ENCODE peak calls at places on chromosomes 4 and X, in ten cellular contexts. O is sciatic nerve; Y is activated CD8-positive, alpha-beta T cell treated with anti-CD3 and anti-CD28 coated beads for 36 hours; N is activated T-helper 17 cell treated with anti-CD3 and anti-CD28 coated beads, Interleukin-2, amount 50 U/mL, for 72 hours; Q is lower lobe of right lung; E is stimulated activated naive B cell treated with anti-CD40 and anti-IgM and Interleukin-4, amounts not matched to agents 10 μg/mL and 1 μg/mL and 100 μg/mL, for 72 hours; W is stimulated activated naive CD8-positive, alpha-beta T cell treated with anti-CD3 and anti-CD28 coated beads, Interleukin-15, amount 100 ng/mL, for 72 hours; T is SK-N-SH treated with all-trans-retinoic acid at 6 μM for 48 hours; L is left ventricle myocardium superior; U is CD4-positive, alpha-beta T cell. F is an unnamed sample.

GRCh38 chrX:38215141-38215540 is 5.5 kb downstream of the SRPX start:
- ATAC-seq in Q (no peak), U (no peak), W (no peak), T (peak), N (no peak), L (peak), E (no peak), Y (no peak), O (peak), F (no peak)

GRCh38 chr4:185542626-185543336 is 7.5 kb upstream of the PDLIM3 start:
- ATAC-seq in E (no peak), T (no peak), O (peak), L (peak), U (no peak), Y (no peak), Q (peak), N (no peak), W (no peak), F (no peak)

GRCh38 chr4:122503214-122503613 is 46.7 kb upstream of the IL2 start:
- ATAC-seq in E (no peak), O (no peak), Y (peak), L (no peak), U (peak), T (no peak), Q (no peak), N (peak), W (peak), F (no peak)

GRCh38 chr4:168711197-168712120 is 214.6 kb downstream of the PALLD start:
- ATAC-seq in L (peak), Y (peak), N (peak), T (peak), Q (no peak), E (peak), U (no peak), W (peak), O (peak), F (peak)

GRCh38 chrX:76555269-76555668 is 127.8 kb downstream of the MAGEE1 start:
- ATAC-seq in T (no peak), Q (no peak), E (no peak), Y (no peak), W (no peak), N (no peak), U (no peak), L (no peak), O (no peak), F (no peak)

GRCh38 chr4:178068136-178068535 is 625.9 kb upstream of the AGA start:
- ATAC-seq in E (no peak), O (no peak), L (no peak), W (no peak), Q (no peak), T (no peak), U (no peak), Y (no peak), N (no peak), F (peak)

GRCh38 chrX:67789536-67789935 is 245.7 kb downstream of the AR start:
- ATAC-seq in U (no peak), O (no peak), T (no peak), Q (no peak), Y (no peak), N (no peak), W (no peak), E (no peak), L (no peak), F (no peak)

GRCh38 chr4:85778809-85779124 is 303.8 kb downstream of the ARHGAP24 start:
- ATAC-seq in U (no peak), L (peak), E (peak), N (no peak), W (no peak), T (peak), Y (no peak), O (peak), Q (peak), F (peak)

GRCh38 chrX:39152106-39152649 is 350.9 kb downstream of the MID1IP1 start:
- ATAC-seq in N (peak), T (peak), Y (no peak), L (peak), O (no peak), Q (peak), E (peak), U (no peak), W (no peak), F (no peak)

GRCh38 chrX:136766785-136767103 is 14.0 kb downstream of the ARHGEF6 start:
- ATAC-seq in L (peak), U (no peak), T (peak), Y (no peak), O (peak), E (no peak), Q (peak), W (no peak), N (no peak), F (no peak)

GRCh38 chrX:17682259-17682658 is 55.0 kb upstream of the SCML1 start:
- ATAC-seq in E (no peak), Q (no peak), L (no peak), O (no peak), T (no peak), W (peak), N (no peak), U (no peak), Y (peak), F (no peak)

GRCh38 chrX:154437398-154437752 is 421 bp downstream of the GDI1 start:
- ATAC-seq in Q (no peak), Y (no peak), O (no peak), U (peak), W (peak), N (no peak), L (peak), E (no peak), T (no peak), F (peak)

GRCh38 chr4:139050436-139050835 is 34.9 kb downstream of the NOCT start:
- ATAC-seq in T (peak), U (no peak), E (no peak), W (no peak), N (no peak), Q (no peak), L (no peak), O (no peak), Y (no peak), F (no peak)

GRCh38 chrX:105635794-105636193 is 186.5 kb upstream of the NRK start:
- ATAC-seq in L (no peak), T (no peak), Y (no peak), W (no peak), U (no peak), N (no peak), Q (no peak), E (no peak), O (no peak), F (no peak)

GRCh38 chr4:130053723-130054122 is 957.8 kb downstream of the C4orf33 start:
- ATAC-seq in T (no peak), N (no peak), E (no peak), L (no peak), W (no peak), Q (no peak), O (no peak), Y (no peak), U (no peak), F (no peak)

GRCh38 chr4:147678121-147678520 is 5.8 kb downstream of the PRMT9 start:
- ATAC-seq in Y (no peak), O (no peak), U (no peak), W (no peak), N (no peak), L (no peak), Q (no peak), T (no peak), E (no peak), F (no peak)

GRCh38 chrX:10090319-10090718 is 66.5 kb upstream of the CLCN4 start:
- ATAC-seq in N (no peak), E (no peak), Y (no peak), W (no peak), U (no peak), L (no peak), O (no peak), T (no peak), Q (peak), F (no peak)

F was measured in stimulated activated memory B cell treated with anti-CD40 and anti-IgM and Interleukin-4, amounts not matched to agents 10 μg/mL and 1 μg/mL and 100 μg/mL, for 72 hours.